ENCODE peak calls at places on chromosomes 4 and X, in seven cellular contexts. F is stimulated activated CD8-positive, alpha-beta memory T cell treated with anti-CD3 and anti-CD28 coated beads, Interleukin-2, amount 100 ng/mL, for 48 hours; B is A673; G is right atrium auricular region; I is Kasumi-1; U is dermis microvascular lymphatic vessel endothelial cell; R is AG20443. J is an unnamed sample.

GRCh38 chr4:113077611-113078010 is 28.2 kb downstream of the ANK2 start:
- DNase-seq in R (no peak), I (no peak), B (no peak), G (no peak), U (no peak), F (no peak), J (no peak)

GRCh38 chrX:46543441-46543840 is 1.8 kb downstream of the ZNF674 start:
- DNase-seq in R (no peak), F (no peak), B (no peak), G (no peak), I (no peak), U (no peak), J (no peak)

GRCh38 chr4:76087007-76087769 is 12.7 kb downstream of the ART3 start:
- DNase-seq in G (no peak), R (peak; percentile 66), I (peak; percentile 72), B (peak; percentile 70), F (no peak), U (peak; percentile 23), J (no peak)

GRCh38 chr4:39134674-39135073 is 47.7 kb upstream of the WDR19 start:
- DNase-seq in I (no peak), R (no peak), U (no peak), F (no peak), B (peak; percentile 45), G (no peak), J (no peak)

GRCh38 chr4:107824367-107825071 is at the start of gene SGMS2:
- DNase-seq in G (peak; percentile 94), F (peak; percentile 55), I (peak; percentile 35), R (peak; percentile 95), B (peak; percentile 86), U (peak; percentile 78), J (no peak)

GRCh38 chr4:39758176-39758575 is 60.2 kb downstream of the UBE2K start:
- DNase-seq in U (no peak), G (no peak), F (no peak), R (no peak), I (no peak), B (no peak), J (no peak)

GRCh38 chr4:139017861-139018260 is 2.3 kb downstream of the NOCT start:
- DNase-seq in G (no peak), F (no peak), U (no peak), B (no peak), I (peak; percentile 21), R (no peak), J (no peak)

GRCh38 chr4:41748074-41748787 is at the start of gene PHOX2B:
- DNase-seq in U (no peak), R (no peak), I (no peak), F (no peak), G (no peak), B (no peak), J (no peak)

GRCh38 chrX:111445485-111445884 is 33.5 kb upstream of the DCX start:
- DNase-seq in B (peak; percentile 56), U (peak; percentile 11), R (peak; percentile 17), G (no peak), I (peak; percentile 26), F (no peak), J (no peak)

GRCh38 chr4:126705271-126705670 is 927.5 kb upstream of the INTU start:
- DNase-seq in U (no peak), B (no peak), G (no peak), I (no peak), R (no peak), F (no peak), J (no peak)

GRCh38 chrX:17519349-17519748 is 144.3 kb downstream of the NHS start:
- DNase-seq in G (peak; percentile 81), I (no peak), U (no peak), R (peak; percentile 63), F (no peak), B (no peak), J (no peak)

GRCh38 chr4:148043990-148044645 is 312.2 kb downstream of the ARHGAP10 start:
- DNase-seq in G (no peak), I (no peak), F (no peak), R (no peak), U (no peak), B (no peak), J (no peak)

GRCh38 chr4:15348236-15348635 is 79.6 kb upstream of the C1QTNF7 start:
- DNase-seq in R (no peak), G (no peak), I (no peak), U (no peak), F (no peak), B (no peak), J (no peak)

GRCh38 chr4:60724623-60725022 is 475.5 kb upstream of the ADGRL3 start:
- DNase-seq in U (no peak), F (no peak), R (peak; percentile 80), G (no peak), I (no peak), B (no peak), J (no peak)

GRCh38 chr4:139560396-139561084 is 4.5 kb upstream of the SETD7 start:
- DNase-seq in F (no peak), B (peak; percentile 73), I (peak; percentile 82), G (no peak), U (peak; percentile 78), R (no peak), J (no peak)

GRCh38 chrX:27591938-27592337 is 1.8 kb downstream of the DCAF8L2 start:
- DNase-seq in F (no peak), I (no peak), G (no peak), R (no peak), U (no peak), B (no peak), J (no peak)

GRCh38 chrX:148070504-148070877 is 89.4 kb downstream of the FMR1NB start:
- DNase-seq in I (peak; percentile 1), U (no peak), F (no peak), G (no peak), B (no peak), R (no peak), J (no peak)

GRCh38 chrX:39416547-39417262 is 615.4 kb downstream of the MID1IP1 start:
- DNase-seq in R (no peak), F (no peak), U (no peak), G (no peak), B (no peak), I (no peak), J (no peak)

GRCh38 chr4:866761-867390 is 40.9 kb upstream of the CPLX1 start:
- DNase-seq in I (no peak), U (no peak), B (peak; percentile 53), R (no peak), F (peak; percentile 18), G (no peak), J (no peak)

GRCh38 chr4:155026715-155027114 is 181.7 kb upstream of the NPY2R start:
- DNase-seq in I (no peak), F (no peak), U (peak; percentile 50), R (no peak), B (peak; percentile 15), G (no peak), J (no peak)

GRCh38 chrX:108165349-108166111 is 74.0 kb downstream of the ATG4A start:
- DNase-seq in F (no peak), I (peak; percentile 20), R (peak; percentile 31), U (peak; percentile 1), G (no peak), B (peak; percentile 38), J (no peak)

GRCh38 chr4:102247041-102247440 is 98.2 kb downstream of the SLC39A8 start:
- DNase-seq in I (no peak), G (no peak), F (no peak), U (no peak), B (no peak), R (no peak), J (no peak)

GRCh38 chrX:134692233-134692632 is 34.0 kb upstream of the PLAC1 start:
- DNase-seq in I (no peak), F (no peak), G (no peak), B (no peak), U (no peak), R (no peak), J (no peak)

GRCh38 chr4:8005814-8006215 is 66.2 kb upstream of the AFAP1 start:
- DNase-seq in G (no peak), R (no peak), I (no peak), B (no peak), F (no peak), U (no peak), J (no peak)

GRCh38 chr4:56976878-56977320 is 507 bp downstream of the NOA1 start:
- DNase-seq in G (no peak), U (no peak), R (peak; percentile 55), B (no peak), I (no peak), F (no peak), J (peak; percentile 84)

GRCh38 chrX:117972681-117973080 is 143.9 kb downstream of the KLHL13 start:
- DNase-seq in I (no peak), R (no peak), F (no peak), B (peak; percentile 52), G (no peak), U (no peak), J (no peak)

GRCh38 chr4:188550296-188550695 is 411.1 kb downstream of the TRIML1 start:
- DNase-seq in B (peak; percentile 94), G (no peak), I (no peak), U (no peak), F (no peak), R (no peak), J (no peak)

GRCh38 chr4:7768736-7769135 is 170.9 kb downstream of the AFAP1 start:
- DNase-seq in U (no peak), B (no peak), G (no peak), F (no peak), R (no peak), I (no peak), J (no peak)

GRCh38 chr4:14111730-14112171 is 484.2 kb upstream of the BOD1L1 start:
- DNase-seq in G (no peak), B (peak; percentile 92), I (peak; percentile 1), F (no peak), U (no peak), R (peak; percentile 42), J (no peak)

GRCh38 chr4:156968479-156968984 is 3.1 kb downstream of the PDGFC start:
- DNase-seq in U (no peak), B (peak; percentile 90), G (peak; percentile 84), F (no peak), I (peak; percentile 94), R (peak; percentile 64), J (no peak)